ENCODE peak calls at places on chromosomes 5 and 9, in nine cellular contexts. X is GM23338, Z is HCT116, I is K562, M is breast epithelium, B is upper lobe of left lung, S is stomach, P is prostate gland, T is suprapubic skin. U is an unnamed sample. For H3K27me3, the result is how much of the 10 kb centered on the place peaks cover.

GRCh38 chr9:120891255-120891954 is 14.4 kb upstream of the PHF19 start:
- DNase-seq in X (no peak), Z (no peak), I (peak), M (no peak), B (no peak), S (no peak), P (no peak), T (no peak), U (no peak)

GRCh38 chr5:88979244-88979643 is 96.3 kb upstream of the MEF2C start:
- DNase-seq in X (peak), Z (no peak), I (no peak), M (no peak), B (no peak), S (no peak), P (no peak), T (no peak), U (no peak)

GRCh38 chr5:84696651-84697050 is 312.0 kb upstream of the EDIL3 start:
- DNase-seq in X (no peak), Z (peak), I (no peak), M (no peak), B (no peak), S (no peak), P (no peak), T (no peak), U (no peak)

GRCh38 chr9:69696802-69697201 is 24.6 kb upstream of the APBA1 start:
- DNase-seq in X (no peak), Z (no peak), I (no peak), M (no peak), B (no peak), S (no peak), P (no peak), T (no peak), U (no peak)

GRCh38 chr5:117461403-117461802 is 886.8 kb upstream of the SEMA6A start:
- DNase-seq in X (no peak), Z (no peak), I (no peak), M (no peak), B (no peak), S (no peak), P (no peak), T (no peak), U (no peak)

GRCh38 chr9:93231121-93231694 is 47.3 kb downstream of the WNK2 start:
- DNase-seq in X (no peak), Z (no peak), I (no peak), M (peak), B (peak), S (peak), P (peak), T (no peak), U (no peak)

GRCh38 chr9:114777841-114778240 is 28.0 kb downstream of the TNFSF15 start:
- DNase-seq in X (no peak), Z (no peak), I (no peak), M (no peak), B (no peak), S (no peak), P (no peak), T (no peak), U (peak)

GRCh38 chr5:161263186-161263585 is 283.3 kb downstream of the GABRB2 start:
- DNase-seq in X (no peak), Z (no peak), I (no peak), M (no peak), B (no peak), S (no peak), P (no peak), T (no peak), U (peak)

GRCh38 chr9:122135529-122135859 is 24.1 kb downstream of the NDUFA8 start:
- DNase-seq in X (no peak), Z (no peak), I (no peak), M (no peak), B (no peak), S (no peak), P (no peak), T (no peak), U (no peak)

GRCh38 chr5:89457411-89458329 is 574.7 kb upstream of the MEF2C start:
- DNase-seq in X (no peak), Z (peak), I (peak), M (peak), B (no peak), S (no peak), P (peak), T (peak), U (no peak)

GRCh38 chr5:64958757-64959391 is 190.1 kb downstream of the CWC27 start:
- DNase-seq in X (peak), Z (peak), I (peak), M (no peak), B (no peak), S (no peak), P (no peak), T (no peak), U (no peak)

GRCh38 chr5:62578540-62578939 is at the start of gene LRRC70:
- DNase-seq in X (peak), Z (no peak), I (peak), M (no peak), B (no peak), S (no peak), P (no peak), T (no peak), U (no peak)

GRCh38 chr5:125455041-125455440 is 708.6 kb upstream of the ZNF608 start:
- DNase-seq in X (no peak), Z (no peak), I (no peak), M (no peak), B (no peak), S (no peak), P (no peak), T (no peak), U (no peak)

GRCh38 chr5:1731091-1731639 is 68.5 kb downstream of the MRPL36 start:
- DNase-seq in X (no peak), Z (no peak), I (no peak), M (no peak), B (no peak), S (no peak), P (peak), T (no peak), U (no peak)

GRCh38 chr9:32403567-32403966 is 19.1 kb downstream of the ACO1 start:
- DNase-seq in X (no peak), Z (no peak), I (no peak), M (no peak), B (no peak), S (no peak), P (no peak), T (no peak), U (no peak)

GRCh38 chr5:16894236-16895057 is 41.6 kb downstream of the MYO10 start:
- DNase-seq in X (peak), Z (peak), I (peak), M (peak), B (no peak), S (peak), P (peak), T (no peak), U (no peak)

GRCh38 chr5:174722500-174722899 is 1.9 kb upstream of the MSX2 start:
- DNase-seq in X (no peak), Z (no peak), I (no peak), M (no peak), B (no peak), S (no peak), P (no peak), T (no peak), U (no peak)

GRCh38 chr5:160262151-160262550 is 32.8 kb downstream of the FABP6 start:
- DNase-seq in X (peak), Z (no peak), I (no peak), M (no peak), B (no peak), S (no peak), P (no peak), T (no peak), U (no peak)

GRCh38 chr9:85713897-85714296 is 27.9 kb downstream of the AGTPBP1 start:
- DNase-seq in X (no peak), Z (no peak), I (no peak), M (no peak), B (no peak), S (no peak), P (no peak), T (no peak), U (no peak)

GRCh38 chr5:157383151-157383810 is 76.7 kb upstream of the NIPAL4 start:
- DNase-seq in X (no peak), Z (no peak), I (no peak), M (no peak), B (no peak), S (no peak), P (no peak), T (no peak), U (peak)

GRCh38 chr5:74613283-74613682 is 27.2 kb downstream of the ENC1 start:
- DNase-seq in X (no peak), Z (no peak), I (no peak), M (no peak), B (no peak), S (no peak), P (no peak), T (no peak), U (no peak)

GRCh38 chr9:112711050-112711689 is 6.7 kb downstream of the INIP start:
- DNase-seq in X (peak), Z (no peak), I (peak), M (no peak), B (no peak), S (no peak), P (no peak), T (no peak), U (no peak)

GRCh38 chr5:95261369-95262175 is 23.3 kb downstream of the MCTP1 start:
- DNase-seq in X (peak), Z (no peak), I (peak), M (no peak), B (no peak), S (no peak), P (no peak), T (no peak), U (no peak)

GRCh38 chr9:98378206-98379193 is 123.1 kb upstream of the TBC1D2 start:
- DNase-seq in X (no peak), Z (no peak), I (peak), M (no peak), B (no peak), S (no peak), P (no peak), T (peak), U (no peak)

GRCh38 chr5:88713818-88714217 is 169.2 kb downstream of the MEF2C start:
- DNase-seq in X (no peak), Z (no peak), I (no peak), M (no peak), B (no peak), S (no peak), P (no peak), T (no peak), U (no peak)

DNA sequence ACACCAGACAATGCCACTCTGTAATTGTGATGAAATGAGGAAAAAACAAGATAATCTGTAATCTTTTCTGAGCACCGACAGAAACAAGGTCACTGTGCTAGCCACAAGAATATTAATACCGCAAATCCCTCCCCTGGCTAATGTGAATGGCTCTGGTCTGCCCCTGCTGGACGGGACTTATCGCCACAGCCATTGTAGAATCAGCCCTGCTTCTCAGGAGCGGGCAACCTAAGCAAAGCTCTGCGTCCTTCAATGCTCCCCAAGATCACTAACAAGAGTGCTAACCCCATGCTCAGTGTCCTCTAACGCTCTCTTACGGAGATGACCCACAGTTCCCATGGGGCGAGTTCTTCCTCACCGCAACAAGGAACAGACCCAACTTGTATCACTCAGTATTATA is 42.7 kb downstream of the OR2V1 start:
- DNase-seq in X (peak), Z (peak), I (peak), M (no peak), B (no peak), S (no peak), P (no peak), T (no peak), U (peak)
- TF ChIP-seq CTCF in X (peak), Z (peak), I (peak), M (no peak), B (no peak), S (no peak), P (no peak), T (no peak), U (peak)

GRCh38 chr9:125472562-125472925 is 210.9 kb downstream of the GAPVD1 start:
- DNase-seq in X (no peak), Z (no peak), I (no peak), M (no peak), B (no peak), S (no peak), P (no peak), T (no peak), U (no peak)

GRCh38 chr9:125476645-125477044 is 215.0 kb downstream of the GAPVD1 start:
- DNase-seq in X (peak), Z (no peak), I (peak), M (no peak), B (no peak), S (no peak), P (no peak), T (no peak), U (no peak)

GRCh38 chr9:125475385-125475784 is 213.8 kb downstream of the GAPVD1 start:
- DNase-seq in X (no peak), Z (no peak), I (no peak), M (no peak), B (no peak), S (peak), P (peak), T (no peak), U (no peak)

GRCh38 chr9:125470767-125471580 is 209.3 kb downstream of the GAPVD1 start:
- DNase-seq in X (no peak), Z (no peak), I (no peak), M (no peak), B (peak), S (no peak), P (no peak), T (no peak), U (no peak)

DNA sequence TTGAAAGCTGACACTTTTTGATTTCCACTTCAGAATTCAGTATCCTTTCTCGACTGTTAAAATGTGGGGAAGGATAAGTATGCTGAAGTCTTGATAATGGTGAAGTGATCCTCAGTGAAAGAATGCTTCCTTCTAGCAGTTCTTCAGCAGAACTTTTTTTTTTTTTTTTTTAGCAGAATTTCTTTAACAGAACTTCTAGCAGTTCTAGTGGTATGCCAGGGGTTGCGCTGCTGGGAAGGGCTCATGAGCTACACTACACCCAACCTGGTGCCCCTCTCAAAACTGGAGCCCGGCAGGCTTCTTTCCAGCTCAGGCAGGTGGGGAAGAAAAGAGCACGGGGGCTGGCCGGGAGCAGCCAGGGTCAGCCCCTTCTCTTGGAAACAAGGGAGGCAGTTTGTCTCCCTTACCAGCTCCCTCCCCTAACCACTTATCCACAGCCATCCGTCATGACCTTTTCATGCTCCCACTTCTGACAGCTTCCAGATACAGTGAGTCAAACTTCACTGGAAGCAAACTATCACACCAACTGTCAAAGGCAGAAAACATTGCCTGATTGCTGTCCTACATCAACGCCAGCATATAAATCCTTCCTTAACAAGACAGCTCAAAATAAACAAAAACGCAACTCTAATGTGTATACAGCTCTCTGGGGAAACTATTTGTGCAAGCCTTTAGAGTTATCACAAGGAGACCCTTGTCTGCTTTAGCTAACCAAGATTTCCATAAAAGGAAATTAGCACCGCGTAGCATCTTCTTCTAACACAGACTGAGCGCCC is 211.5 kb downstream of the GAPVD1 start:
- DNase-seq in X (peak), Z (no peak), I (peak), M (no peak), B (no peak), S (no peak), P (no peak), T (no peak), U (no peak)
- TF ChIP-seq POLR2AphosphoS5 in X (no peak), Z (no peak), I (peak), M (no peak), B (no peak), S (no peak), P (no peak), T (no peak), U (peak)

GRCh38 chr5:33850100-33850594 is 41.6 kb downstream of the ADAMTS12 start:
- DNase-seq in X (peak), Z (no peak), I (peak), M (no peak), B (no peak), S (no peak), P (no peak), T (no peak), U (no peak)
- H3K27me3 ChIP-seq in X (under half), Z (under half), I (under half), M (under half), B (under half), S (under half), P (under half), T (under half), U (under half)

GRCh38 chr5:113117543-113118110 is 141.0 kb downstream of the DCP2 start:
- DNase-seq in X (no peak), Z (no peak), I (no peak), M (no peak), B (no peak), S (no peak), P (no peak), T (no peak), U (no peak)

GRCh38 chr5:113119271-113119924 is 142.8 kb downstream of the DCP2 start:
- DNase-seq in X (no peak), Z (no peak), I (no peak), M (no peak), B (peak), S (no peak), P (no peak), T (no peak), U (no peak)

GRCh38 chr5:113115956-113116355 is 139.4 kb downstream of the DCP2 start:
- DNase-seq in X (no peak), Z (no peak), I (no peak), M (no peak), B (no peak), S (no peak), P (no peak), T (no peak), U (no peak)

GRCh38 chr5:113118765-113119164 is 142.2 kb downstream of the DCP2 start:
- DNase-seq in X (no peak), Z (no peak), I (no peak), M (no peak), B (peak), S (no peak), P (no peak), T (no peak), U (no peak)

DNA sequence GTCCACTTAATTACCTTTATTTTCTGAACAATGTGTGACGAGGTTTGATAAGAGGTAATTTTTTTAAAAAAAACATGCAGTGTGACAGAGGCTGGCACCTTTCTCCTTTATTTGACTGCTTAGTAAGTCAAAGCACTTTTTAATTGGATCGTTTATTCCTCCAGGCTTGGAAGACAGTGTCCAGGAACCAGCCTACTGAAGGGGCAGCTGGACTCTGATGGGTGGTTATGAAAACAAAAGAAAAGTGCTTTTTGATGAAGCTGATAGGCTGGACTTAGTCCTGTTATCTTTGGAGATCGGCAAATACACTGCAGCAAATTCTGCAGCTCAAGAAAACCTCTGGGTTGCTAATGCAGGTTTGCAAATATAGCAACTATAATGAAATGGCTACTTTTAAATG is 141.7 kb downstream of the DCP2 start:
- DNase-seq in X (no peak), Z (no peak), I (no peak), M (no peak), B (no peak), S (no peak), P (no peak), T (no peak), U (no peak)
- TF ChIP-seq CTCF in X (no peak), Z (no peak), I (no peak), M (no peak), B (no peak), S (no peak), P (no peak), T (no peak), U (no peak)

GRCh38 chr9:33919276-33919897 is 102.4 kb downstream of the UBE2R2 start:
- DNase-seq in X (no peak), Z (no peak), I (no peak), M (no peak), B (no peak), S (no peak), P (no peak), T (no peak), U (no peak)
- TF ChIP-seq POLR2AphosphoS5 in X (no peak), Z (no peak), I (no peak), M (no peak), B (no peak), S (no peak), P (no peak), T (no peak), U (peak)

GRCh38 chr9:131818089-131818488 is 78.2 kb upstream of the RAPGEF1 start:
- DNase-seq in X (no peak), Z (no peak), I (no peak), M (no peak), B (no peak), S (no peak), P (no peak), T (no peak), U (no peak)
- H3K27me3 ChIP-seq in X (under half), Z (under half), I (under half), M (under half), B (under half), S (half or more), P (under half), T (half or more), U (under half)